ENCODE peak calls at places on chromosome 7, in six cellular contexts. F, H, B, X, E and J are unnamed samples.

GRCh38 chr7:30934732-30935568 is 23.3 kb downstream of the AQP1 start:
- DNase-seq in E (no peak), F (no peak), B (no peak), X (no peak), H (no peak), J (no peak)

GRCh38 chr7:91656486-91657237 is 223.8 kb downstream of the MTERF1 start:
- DNase-seq in E (no peak), H (no peak), X (peak; percentile 65), F (no peak), B (no peak), J (no peak)

GRCh38 chr7:127587663-127588018 is 570 bp upstream of the ARF5 start:
- DNase-seq in F (no peak), H (no peak), B (no peak), E (no peak), X (no peak), J (no peak)

GRCh38 chr7:30433082-30433481 is 45.5 kb downstream of the NOD1 start:
- DNase-seq in E (peak; percentile 71), H (no peak), B (no peak), X (peak; percentile 59), F (no peak), J (no peak)

GRCh38 chr7:151704969-151705743 is 171.8 kb downstream of the PRKAG2 start:
- DNase-seq in F (no peak), E (no peak), B (no peak), X (no peak), H (no peak), J (peak; percentile 74)

GRCh38 chr7:25031007-25031406 is 51.0 kb upstream of the OSBPL3 start:
- DNase-seq in H (no peak), F (no peak), E (no peak), X (no peak), B (peak; percentile 20), J (no peak)

GRCh38 chr7:2033586-2034135 is 199.1 kb downstream of the MAD1L1 start:
- DNase-seq in F (no peak), X (no peak), H (no peak), E (no peak), B (no peak), J (peak; percentile 0)

GRCh38 chr7:113370910-113371309 is 252.6 kb upstream of the SMIM30 start:
- DNase-seq in X (peak; percentile 40), E (no peak), H (peak; percentile 74), B (no peak), F (no peak), J (no peak)

GRCh38 chr7:83930262-83930661 is 264.3 kb downstream of the SEMA3A start:
- DNase-seq in E (no peak), B (no peak), F (no peak), X (no peak), H (no peak), J (no peak)

GRCh38 chr7:50202052-50202555 is 102.4 kb upstream of the IKZF1 start:
- DNase-seq in H (no peak), X (no peak), F (no peak), E (no peak), B (no peak), J (no peak)

GRCh38 chr7:33558961-33559710 is 346.2 kb upstream of the BMPER start:
- DNase-seq in E (no peak), X (no peak), H (peak; percentile 52), B (no peak), F (no peak), J (no peak)

GRCh38 chr7:72112992-72113391 is 299.1 kb downstream of the CALN1 start:
- DNase-seq in X (no peak), B (no peak), E (no peak), F (no peak), H (no peak), J (no peak)

GRCh38 chr7:113945018-113945938 is 26.5 kb upstream of the PPP1R3A start:
- DNase-seq in F (no peak), H (peak; percentile 78), B (no peak), E (no peak), X (no peak), J (no peak)

GRCh38 chr7:48304641-48305040 is 133.4 kb downstream of the ABCA13 start:
- DNase-seq in F (no peak), H (no peak), E (no peak), X (no peak), B (no peak), J (no peak)